ENCODE peak calls at places on chromosomes 4 and X, in eight cellular contexts. V is NCI-H1417, K is GM10248, C is neural crest cell, N is lung microvascular endothelial cell, U is germinal center, S is M059J, A is right cardiac atrium. M is an unnamed sample.

GRCh38 chr4:3874525-3875110 is 108.4 kb downstream of the ADRA2C start:
- DNase-seq in S (no peak), K (no peak), U (no peak), N (no peak), V (no peak), C (no peak), A (no peak), M (no peak)

GRCh38 chr4:126799971-126800722 is 832.6 kb upstream of the INTU start:
- DNase-seq in S (no peak), V (no peak), C (no peak), U (no peak), N (peak; percentile 25), A (no peak), K (no peak), M (no peak)

GRCh38 chr4:143335979-143336827 is 473 bp upstream of the GAB1 start:
- DNase-seq in N (peak; percentile 89), U (peak; percentile 45), S (peak; percentile 80), C (peak; percentile 81), K (peak; percentile 64), A (peak; percentile 93), V (peak; percentile 17), M (peak; percentile 37)

GRCh38 chr4:158010346-158010745 is 162.5 kb downstream of the GASK1B start:
- DNase-seq in U (no peak), V (no peak), A (no peak), S (no peak), N (no peak), K (no peak), C (no peak), M (no peak)

GRCh38 chr4:5710962-5711478 is at the start of gene EVC:
- DNase-seq in A (peak; percentile 87), K (peak; percentile 46), C (peak; percentile 57), S (peak; percentile 72), V (no peak), U (peak; percentile 45), N (peak; percentile 74), M (no peak)

GRCh38 chr4:77190053-77190452 is 33.0 kb downstream of the CCNG2 start:
- DNase-seq in K (no peak), C (no peak), A (no peak), U (no peak), N (no peak), S (peak; percentile 26), V (no peak), M (no peak)

GRCh38 chrX:36266155-36266554 is 346.6 kb downstream of the CFAP47 start:
- DNase-seq in V (no peak), N (no peak), S (no peak), A (no peak), U (no peak), K (no peak), C (no peak), M (no peak)

GRCh38 chr4:77220841-77221613 is 64.0 kb downstream of the CCNG2 start:
- DNase-seq in K (no peak), C (no peak), N (no peak), A (peak; percentile 63), S (peak; percentile 16), V (peak; percentile 73), U (no peak), M (no peak)

GRCh38 chr4:184423003-184423686 is 51.2 kb downstream of the IRF2 start:
- DNase-seq in U (no peak), K (peak; percentile 39), V (no peak), C (no peak), S (no peak), N (no peak), A (no peak), M (no peak)

GRCh38 chr4:336099-336892 is 1.3 kb upstream of the ZNF141 start:
- DNase-seq in A (peak; percentile 67), N (peak; percentile 20), U (peak; percentile 29), C (no peak), S (no peak), K (peak; percentile 38), V (no peak), M (no peak)

GRCh38 chr4:140149851-140150635 is 3.9 kb downstream of the MAML3 start:
- DNase-seq in A (peak; percentile 67), S (peak; percentile 69), V (peak; percentile 63), U (peak; percentile 50), C (peak; percentile 36), K (no peak), N (peak; percentile 70), M (no peak)

GRCh38 chr4:182604161-182604591 is 313.0 kb downstream of the DCTD start:
- DNase-seq in V (peak; percentile 56), N (peak; percentile 27), S (peak; percentile 2), U (no peak), C (no peak), A (no peak), K (no peak), M (no peak)

GRCh38 chr4:30386266-30386895 is 333.8 kb upstream of the PCDH7 start:
- DNase-seq in S (peak; percentile 40), A (no peak), C (no peak), K (no peak), N (no peak), V (no peak), U (no peak), M (no peak)

GRCh38 chr4:138217567-138217966 is 24.6 kb downstream of the SLC7A11 start:
- DNase-seq in V (no peak), C (peak; percentile 54), S (no peak), U (no peak), A (no peak), K (no peak), N (no peak), M (no peak)

GRCh38 chrX:138031715-138032114 is 465.8 kb downstream of the ZIC3 start:
- DNase-seq in K (no peak), V (no peak), A (no peak), N (no peak), C (no peak), S (no peak), U (no peak), M (no peak)

GRCh38 chrX:45479196-45479834 is 278.6 kb upstream of the DIPK2B start:
- DNase-seq in S (peak; percentile 93), A (no peak), V (no peak), N (no peak), C (no peak), U (no peak), K (no peak), M (no peak)

GRCh38 chrX:129688097-129688496 is 33.3 kb upstream of the APLN start:
- DNase-seq in K (no peak), C (no peak), A (no peak), S (no peak), N (no peak), V (no peak), U (no peak), M (no peak)

GRCh38 chrX:66200855-66201795 is 37.1 kb downstream of the HEPH start:
- DNase-seq in S (no peak), C (no peak), K (peak; percentile 13), A (no peak), U (no peak), V (no peak), N (peak; percentile 9), M (no peak)

GRCh38 chr4:121143126-121143525 is 21.0 kb downstream of the TNIP3 start:
- DNase-seq in C (no peak), A (no peak), V (no peak), K (no peak), S (no peak), U (no peak), N (no peak), M (no peak)

GRCh38 chr4:101025755-101026154 is 321.6 kb downstream of the PPP3CA start:
- DNase-seq in K (no peak), U (no peak), N (no peak), C (no peak), V (no peak), A (no peak), S (no peak), M (no peak)

GRCh38 chr4:101693842-101694398 is 96.6 kb upstream of the BANK1 start:
- DNase-seq in K (peak; percentile 19), U (peak; percentile 41), S (no peak), V (no peak), A (no peak), C (no peak), N (no peak), M (no peak)

GRCh38 chrX:56975611-56976010 is 19.7 kb downstream of the SPIN3 start:
- DNase-seq in S (peak; percentile 27), U (no peak), V (no peak), A (no peak), K (no peak), C (no peak), N (peak; percentile 63), M (no peak)

GRCh38 chrX:323721-324628 is 5.4 kb upstream of the GTPBP6 start:
- DNase-seq in V (no peak), N (peak; percentile 72), K (no peak), U (no peak), A (peak; percentile 44), S (peak; percentile 68), C (no peak), M (no peak)